ENCODE peak calls at places on chromosomes 3 and 15, in seven cellular contexts. G, L, B, W, Y, Q and U are unnamed samples.

GRCh38 chr3:113602836-113603235 is 70.5 kb downstream of the SIDT1 start:
- DNase-seq in G (no peak), L (no peak), B (no peak), W (no peak), Y (no peak), Q (no peak), U (no peak)

GRCh38 chr15:70200003-70200410 is 102.3 kb upstream of the TLE3 start:
- DNase-seq in G (peak), L (no peak), B (no peak), W (no peak), Y (no peak), Q (no peak), U (no peak)

GRCh38 chr15:65423977-65424679 is 1.4 kb upstream of the IGDCC4 start:
- DNase-seq in G (peak), L (no peak), B (no peak), W (no peak), Y (no peak), Q (no peak), U (no peak)

GRCh38 chr3:2921903-2922302 is 188.3 kb downstream of the IL5RA start:
- DNase-seq in G (no peak), L (no peak), B (peak), W (no peak), Y (peak), Q (no peak), U (no peak)

GRCh38 chr15:100918034-100918689 is 995 bp upstream of the LRRK1 start:
- DNase-seq in G (peak), L (peak), B (peak), W (peak), Y (peak), Q (peak), U (peak)

GRCh38 chr3:10550705-10551104 is 45.3 kb upstream of the ATP2B2 start:
- DNase-seq in G (no peak), L (no peak), B (peak), W (no peak), Y (no peak), Q (no peak), U (no peak)

GRCh38 chr15:57406040-57406772 is 29.9 kb downstream of the CGNL1 start:
- DNase-seq in G (no peak), L (no peak), B (no peak), W (no peak), Y (no peak), Q (no peak), U (no peak)

GRCh38 chr3:117695321-117695720 is 985.7 kb downstream of the TUSC7 start:
- DNase-seq in G (no peak), L (no peak), B (no peak), W (no peak), Y (no peak), Q (no peak), U (no peak)

GRCh38 chr15:68054658-68055223 is 626 bp downstream of the PIAS1 start:
- DNase-seq in G (peak), L (peak), B (peak), W (peak), Y (peak), Q (peak), U (peak)

GRCh38 chr3:111690242-111690641 is 95.1 kb upstream of the ZBED2 start:
- DNase-seq in G (no peak), L (no peak), B (no peak), W (no peak), Y (no peak), Q (no peak), U (no peak)

GRCh38 chr3:171733561-171733960 is 76.7 kb downstream of the PLD1 start:
- DNase-seq in G (no peak), L (no peak), B (no peak), W (no peak), Y (no peak), Q (no peak), U (no peak)

GRCh38 chr3:158109295-158109803 is 540 bp upstream of the RSRC1 start:
- DNase-seq in G (no peak), L (no peak), B (no peak), W (no peak), Y (no peak), Q (no peak), U (no peak)

GRCh38 chr3:69250014-69250413 is 127.6 kb upstream of the LMOD3 start:
- DNase-seq in G (no peak), L (peak), B (no peak), W (peak), Y (no peak), Q (no peak), U (no peak)

GRCh38 chr15:86197770-86198169 is 118.1 kb downstream of the AGBL1 start:
- DNase-seq in G (no peak), L (no peak), B (no peak), W (no peak), Y (no peak), Q (no peak), U (no peak)

GRCh38 chr3:130459944-130460343 is 57.0 kb upstream of the COL6A6 start:
- DNase-seq in G (no peak), L (no peak), B (no peak), W (no peak), Y (no peak), Q (no peak), U (no peak)

GRCh38 chr3:134864644-134865043 is 69.6 kb downstream of the EPHB1 start:
- DNase-seq in G (no peak), L (no peak), B (peak), W (no peak), Y (peak), Q (no peak), U (peak)

GRCh38 chr3:139935866-139936817 is 1.2 kb downstream of the CLSTN2 start:
- DNase-seq in G (no peak), L (no peak), B (peak), W (peak), Y (peak), Q (peak), U (no peak)

GRCh38 chr3:161149529-161149928 is 44.4 kb upstream of the B3GALNT1 start:
- DNase-seq in G (no peak), L (no peak), B (no peak), W (no peak), Y (no peak), Q (no peak), U (no peak)

GRCh38 chr3:33104803-33105202 is 7.9 kb upstream of the GLB1 start:
- DNase-seq in G (no peak), L (no peak), B (no peak), W (no peak), Y (no peak), Q (no peak), U (no peak)

GRCh38 chr3:186502942-186503712 is 41.1 kb downstream of the CRYGS start:
- DNase-seq in G (no peak), L (no peak), B (no peak), W (no peak), Y (no peak), Q (no peak), U (no peak)

GRCh38 chr3:134430174-134430573 is 55.6 kb downstream of the ANAPC13 start:
- DNase-seq in G (no peak), L (no peak), B (no peak), W (no peak), Y (no peak), Q (no peak), U (no peak)

GRCh38 chr3:27202959-27203358 is 166.2 kb downstream of the NEK10 start:
- DNase-seq in G (no peak), L (no peak), B (no peak), W (no peak), Y (no peak), Q (no peak), U (no peak)

GRCh38 chr3:70982274-70982673 is 601.3 kb downstream of the FOXP1 start:
- DNase-seq in G (no peak), L (no peak), B (no peak), W (no peak), Y (no peak), Q (no peak), U (no peak)

GRCh38 chr3:193589616-193590015 is 3.4 kb upstream of the OPA1 start:
- DNase-seq in G (no peak), L (no peak), B (no peak), W (no peak), Y (no peak), Q (no peak), U (no peak)

GRCh38 chr3:164912916-164913315 is 165.4 kb downstream of the SI start:
- DNase-seq in G (no peak), L (no peak), B (no peak), W (no peak), Y (no peak), Q (no peak), U (no peak)

GRCh38 chr3:49534581-49535495 is 19.4 kb upstream of the BSN start:
- DNase-seq in G (no peak), L (no peak), B (no peak), W (peak), Y (peak), Q (no peak), U (no peak)

GRCh38 chr3:61381745-61382392 is 130.6 kb upstream of the FHIT start:
- DNase-seq in G (no peak), L (no peak), B (no peak), W (no peak), Y (peak), Q (no peak), U (no peak)

GRCh38 chr15:71565636-71566160 is 244.7 kb upstream of the NR2E3 start:
- DNase-seq in G (no peak), L (no peak), B (no peak), W (no peak), Y (no peak), Q (no peak), U (no peak)

GRCh38 chr15:89419370-89419984 is 76.9 kb downstream of the RHCG start:
- DNase-seq in G (no peak), L (no peak), B (peak), W (peak), Y (peak), Q (no peak), U (no peak)

GRCh38 chr3:172836390-172836997 is 86.0 kb downstream of the ECT2 start:
- DNase-seq in G (no peak), L (peak), B (peak), W (peak), Y (peak), Q (no peak), U (no peak)

GRCh38 chr3:66416556-66417304 is 84.1 kb downstream of the LRIG1 start:
- DNase-seq in G (no peak), L (no peak), B (no peak), W (no peak), Y (peak), Q (no peak), U (no peak)

GRCh38 chr3:127829537-127829936 is 7.2 kb upstream of the MGLL start:
- DNase-seq in G (no peak), L (no peak), B (no peak), W (no peak), Y (no peak), Q (no peak), U (no peak)

GRCh38 chr3:144364797-144365196 is 393.2 kb downstream of the DIPK2A start:
- DNase-seq in G (no peak), L (no peak), B (no peak), W (no peak), Y (no peak), Q (no peak), U (no peak)

GRCh38 chr15:68425428-68426060 is 6.4 kb downstream of the ITGA11 start:
- DNase-seq in G (peak), L (no peak), B (no peak), W (no peak), Y (no peak), Q (no peak), U (no peak)

GRCh38 chr15:87267798-87268197 is 988.7 kb downstream of the NTRK3 start:
- DNase-seq in G (peak), L (no peak), B (no peak), W (no peak), Y (no peak), Q (no peak), U (no peak)

GRCh38 chr3:197592361-197593045 is 36.7 kb upstream of the BDH1 start:
- DNase-seq in G (no peak), L (no peak), B (no peak), W (no peak), Y (no peak), Q (no peak), U (no peak)

GRCh38 chr15:22973286-22973685 is 6.9 kb downstream of the CYFIP1 start:
- DNase-seq in G (no peak), L (no peak), B (no peak), W (no peak), Y (no peak), Q (no peak), U (peak)

GRCh38 chr3:146511402-146512134 is 32.8 kb downstream of the PLSCR1 start:
- DNase-seq in G (no peak), L (no peak), B (no peak), W (no peak), Y (no peak), Q (no peak), U (no peak)

DNA sequence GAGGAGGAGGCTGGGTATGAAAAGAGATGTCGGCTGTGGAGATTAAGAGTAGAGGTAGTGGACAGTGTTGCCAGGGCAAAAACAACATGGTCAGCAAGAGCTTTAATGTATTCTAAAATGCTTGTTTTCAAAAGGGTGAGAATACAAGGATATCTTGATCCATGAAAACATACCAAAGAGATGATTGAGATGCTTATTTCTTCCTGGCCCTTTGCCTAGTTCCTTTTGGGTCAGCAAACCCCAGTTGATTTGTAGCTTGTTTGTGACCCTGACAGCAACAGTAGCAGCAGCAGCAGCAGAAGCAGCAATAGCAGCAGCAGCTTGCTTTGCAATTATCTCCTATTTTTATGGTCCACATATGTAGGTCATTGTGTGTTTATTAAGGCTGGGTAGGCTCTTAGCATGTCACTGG is 337.3 kb downstream of the LPP start:
- DNase-seq in G (no peak), L (no peak), B (peak), W (no peak), Y (no peak), Q (no peak), U (no peak)
- TF ChIP-seq CTCF in G (no peak), L (no peak), B (no peak), W (no peak), Y (no peak), Q (no peak), U (no peak)

GRCh38 chr3:12253944-12254343 is 34.9 kb upstream of the PPARG start:
- DNase-seq in G (no peak), L (no peak), B (no peak), W (no peak), Y (no peak), Q (no peak), U (no peak)

GRCh38 chr3:12249519-12249918 is 39.4 kb upstream of the PPARG start:
- DNase-seq in G (no peak), L (no peak), B (no peak), W (no peak), Y (no peak), Q (no peak), U (no peak)

GRCh38 chr3:12253521-12253920 is 35.3 kb upstream of the PPARG start:
- DNase-seq in G (no peak), L (no peak), B (no peak), W (no peak), Y (no peak), Q (no peak), U (no peak)

GRCh38 chr3:12252859-12253258 is 36.0 kb upstream of the PPARG start:
- DNase-seq in G (no peak), L (no peak), B (no peak), W (no peak), Y (no peak), Q (no peak), U (no peak)

GRCh38 chr3:12255393-12255792 is 33.5 kb upstream of the PPARG start:
- DNase-seq in G (no peak), L (peak), B (no peak), W (no peak), Y (no peak), Q (no peak), U (no peak)
- H3K27ac ChIP-seq in G (no peak), L (no peak), B (no peak), W (no peak), Y (no peak), Q (no peak), U (no peak)

DNA sequence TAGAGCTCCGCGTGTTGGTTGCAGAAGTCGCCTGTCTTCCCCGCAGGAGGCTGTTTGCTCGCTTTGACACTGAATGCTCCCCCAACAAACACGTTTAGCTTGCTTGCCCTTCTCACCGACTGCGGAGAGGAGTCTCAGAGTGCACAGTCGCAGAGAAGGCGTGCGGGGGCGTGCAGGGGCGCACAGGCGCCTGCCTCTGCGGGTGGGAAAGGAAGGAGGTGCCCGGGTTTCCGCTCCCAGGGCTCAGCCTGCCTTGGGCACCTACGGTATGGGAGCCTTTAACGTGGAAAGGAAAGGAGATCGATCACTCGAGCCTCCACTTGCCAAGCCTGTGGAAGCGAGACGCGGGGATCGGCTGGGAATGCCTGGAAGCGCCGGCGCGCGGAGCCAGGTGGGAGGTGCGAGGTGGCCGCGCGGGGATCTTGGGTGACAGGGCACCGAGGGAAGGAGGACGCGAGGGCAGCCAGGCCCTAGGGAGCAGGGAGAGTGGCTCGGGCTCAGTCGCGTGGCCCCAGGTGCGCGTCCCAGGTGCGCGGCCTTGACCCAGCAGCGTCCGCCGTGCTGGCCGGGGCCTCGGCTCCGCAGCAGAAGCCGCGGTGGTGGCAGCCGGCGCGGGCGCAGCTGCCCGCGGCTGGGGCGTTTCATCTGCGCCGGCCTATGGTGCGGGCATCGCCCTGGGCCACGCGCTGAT is at the start of gene FAN1:
- DNase-seq in G (peak), L (peak), B (peak), W (peak), Y (peak), Q (peak), U (peak)
- TF ChIP-seq CTCF in G (peak), L (no peak), B (no peak), W (no peak), Y (peak), Q (no peak), U (no peak)

GRCh38 chr3:151330899-151331298 is 1.6 kb upstream of the P2RY13 start:
- DNase-seq in G (no peak), L (no peak), B (no peak), W (no peak), Y (no peak), Q (no peak), U (no peak)

GRCh38 chr3:151328298-151329036 is 882 bp downstream of the P2RY13 start:
- DNase-seq in G (no peak), L (no peak), B (no peak), W (no peak), Y (no peak), Q (no peak), U (no peak)

GRCh38 chr3:151327571-151328198 is 1.7 kb downstream of the P2RY13 start:
- DNase-seq in G (no peak), L (no peak), B (no peak), W (no peak), Y (no peak), Q (no peak), U (no peak)

GRCh38 chr3:151330374-151330773 is 1.0 kb upstream of the P2RY13 start:
- DNase-seq in G (no peak), L (no peak), B (no peak), W (no peak), Y (no peak), Q (no peak), U (no peak)

GRCh38 chr3:151329368-151329767 is at the start of gene P2RY13:
- DNase-seq in G (no peak), L (no peak), B (no peak), W (no peak), Y (no peak), Q (no peak), U (no peak)
- H3K27ac ChIP-seq in G (no peak), L (no peak), B (no peak), W (no peak), Y (no peak), Q (peak), U (peak)

GRCh38 chr3:20130122-20130521 is 55.9 kb downstream of the SGO1 start:
- DNase-seq in G (no peak), L (no peak), B (no peak), W (no peak), Y (no peak), Q (no peak), U (no peak)
- TF ChIP-seq CTCF in G (no peak), L (no peak), B (no peak), W (no peak), Y (no peak), Q (no peak), U (no peak)

DNA sequence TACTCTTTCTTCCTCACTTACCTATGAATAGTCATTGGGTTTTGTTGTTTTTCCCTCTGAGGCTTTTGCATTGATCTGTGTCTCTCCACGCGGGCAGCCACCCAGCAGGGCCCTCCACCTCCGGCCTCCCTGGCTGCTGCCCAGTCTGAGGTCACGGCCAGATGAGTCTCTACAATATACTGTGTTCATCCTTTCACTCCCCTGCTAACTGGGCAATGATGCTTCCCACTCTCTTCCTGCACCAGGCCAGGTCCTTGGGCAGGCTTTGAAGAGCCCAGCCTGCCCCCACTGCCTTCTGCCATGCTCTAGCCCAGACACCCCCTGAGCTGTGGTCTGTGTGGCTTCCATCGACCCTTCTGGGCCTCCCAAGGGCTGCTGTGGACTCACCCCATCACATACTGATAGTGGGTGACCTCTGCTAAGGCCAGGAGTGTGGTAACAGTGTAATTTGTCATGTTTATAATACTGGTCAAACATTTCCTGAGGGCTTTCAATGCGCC is 18.0 kb downstream of the PDIA5 start:
- DNase-seq in G (no peak), L (no peak), B (no peak), W (no peak), Y (peak), Q (no peak), U (peak)
- H3K27ac ChIP-seq in G (no peak), L (peak), B (no peak), W (no peak), Y (peak), Q (peak), U (peak)

GRCh38 chr3:138398791-138399575 is 35.4 kb upstream of the ESYT3 start:
- DNase-seq in G (no peak), L (no peak), B (no peak), W (no peak), Y (no peak), Q (no peak), U (no peak)

GRCh38 chr3:138396752-138397410 is 37.5 kb upstream of the ESYT3 start:
- DNase-seq in G (no peak), L (no peak), B (no peak), W (no peak), Y (no peak), Q (no peak), U (no peak)

GRCh38 chr3:138399766-138400165 is 34.6 kb upstream of the ESYT3 start:
- DNase-seq in G (no peak), L (no peak), B (no peak), W (no peak), Y (no peak), Q (no peak), U (no peak)

GRCh38 chr3:138395865-138396751 is 38.3 kb upstream of the ESYT3 start:
- DNase-seq in G (no peak), L (no peak), B (peak), W (no peak), Y (no peak), Q (no peak), U (no peak)

GRCh38 chr3:138397983-138398382 is 36.4 kb upstream of the ESYT3 start:
- DNase-seq in G (no peak), L (no peak), B (no peak), W (no peak), Y (peak), Q (no peak), U (no peak)
- TF ChIP-seq CTCF in G (peak), L (no peak), B (no peak), W (no peak), Y (no peak), Q (no peak), U (no peak)

GRCh38 chr3:179528786-179529185 is 33.9 kb upstream of the ACTL6A start:
- DNase-seq in G (no peak), L (no peak), B (no peak), W (no peak), Y (no peak), Q (no peak), U (no peak)

GRCh38 chr3:179526989-179527391 is 35.7 kb upstream of the ACTL6A start:
- DNase-seq in G (no peak), L (peak), B (peak), W (peak), Y (peak), Q (no peak), U (no peak)

GRCh38 chr3:179526482-179526881 is 36.2 kb upstream of the ACTL6A start:
- DNase-seq in G (no peak), L (no peak), B (no peak), W (no peak), Y (no peak), Q (no peak), U (no peak)
- H3K27ac ChIP-seq in G (no peak), L (peak), B (no peak), W (no peak), Y (no peak), Q (peak), U (peak)

GRCh38 chr3:45092132-45093031 is 53.8 kb downstream of the CDCP1 start:
- DNase-seq in G (no peak), L (peak), B (no peak), W (no peak), Y (peak), Q (no peak), U (no peak)
- TF ChIP-seq CTCF in G (peak), L (peak), B (no peak), W (no peak), Y (no peak), Q (no peak), U (no peak)